ENCODE peak calls at places on chromosomes 1 and 21, in ten cellular contexts. R is upper lobe of right lung; S is fibroblast of lung; G is tibial nerve; V is upper lobe of left lung; B is adipocyte; X is right cardiac atrium; A is trophoblast cell; O is HAP-1; Q is CD8-positive, alpha-beta memory T cell. J is an unnamed sample. For H3K4me1, the result is how much of the 10 kb centered on the place peaks cover.

GRCh38 chr21:42614391-42614790 is 39.0 kb upstream of the PDE9A start:
- DNase-seq in R (peak), S (no peak), G (no peak), V (peak), B (no peak), X (no peak), A (no peak), O (no peak), Q (peak), J (no peak)

GRCh38 chr1:55997550-55997949 is 581.8 kb downstream of the PLPP3 start:
- DNase-seq in R (no peak), S (peak), G (no peak), V (no peak), B (peak), X (no peak), A (no peak), O (no peak), Q (no peak), J (no peak)

GRCh38 chr1:119631433-119632102 is 16.5 kb downstream of the ZNF697 start:
- DNase-seq in R (peak), S (peak), G (peak), V (peak), B (peak), X (peak), A (peak), O (peak), Q (no peak), J (peak)

GRCh38 chr1:39845569-39846566 is 37.4 kb downstream of the TRIT1 start:
- DNase-seq in R (peak), S (peak), G (peak), V (peak), B (peak), X (peak), A (peak), O (peak), Q (peak), J (peak)

GRCh38 chr1:208243522-208243850 is 698 bp downstream of the PLXNA2 start:
- DNase-seq in R (no peak), S (no peak), G (no peak), V (no peak), B (peak), X (no peak), A (peak), O (peak), Q (no peak), J (no peak)

GRCh38 chr1:235878082-235878781 is 11.5 kb upstream of the LYST start:
- DNase-seq in R (no peak), S (no peak), G (no peak), V (no peak), B (no peak), X (no peak), A (no peak), O (no peak), Q (no peak), J (no peak)

GRCh38 chr1:7783178-7783711 is 846 bp upstream of the PER3 start:
- DNase-seq in R (peak), S (peak), G (peak), V (peak), B (peak), X (peak), A (peak), O (peak), Q (no peak), J (peak)

GRCh38 chr1:5405263-5405662 is 587.0 kb downstream of the NPHP4 start:
- DNase-seq in R (no peak), S (no peak), G (no peak), V (no peak), B (no peak), X (no peak), A (no peak), O (no peak), Q (no peak), J (no peak)

GRCh38 chr1:36134805-36135339 is 9.8 kb upstream of the COL8A2 start:
- DNase-seq in R (no peak), S (peak), G (peak), V (peak), B (peak), X (peak), A (peak), O (peak), Q (no peak), J (peak)

GRCh38 chr1:36669297-36669696 is 186.6 kb upstream of the CSF3R start:
- DNase-seq in R (no peak), S (no peak), G (no peak), V (no peak), B (no peak), X (no peak), A (no peak), O (no peak), Q (no peak), J (no peak)

GRCh38 chr1:28887835-28888682 is 26.3 kb upstream of the EPB41 start:
- DNase-seq in R (peak), S (peak), G (no peak), V (peak), B (no peak), X (peak), A (no peak), O (peak), Q (no peak), J (peak)

GRCh38 chr1:59028052-59028451 is 244.2 kb upstream of the JUN start:
- DNase-seq in R (no peak), S (no peak), G (no peak), V (no peak), B (no peak), X (no peak), A (no peak), O (no peak), Q (no peak), J (no peak)

DNA sequence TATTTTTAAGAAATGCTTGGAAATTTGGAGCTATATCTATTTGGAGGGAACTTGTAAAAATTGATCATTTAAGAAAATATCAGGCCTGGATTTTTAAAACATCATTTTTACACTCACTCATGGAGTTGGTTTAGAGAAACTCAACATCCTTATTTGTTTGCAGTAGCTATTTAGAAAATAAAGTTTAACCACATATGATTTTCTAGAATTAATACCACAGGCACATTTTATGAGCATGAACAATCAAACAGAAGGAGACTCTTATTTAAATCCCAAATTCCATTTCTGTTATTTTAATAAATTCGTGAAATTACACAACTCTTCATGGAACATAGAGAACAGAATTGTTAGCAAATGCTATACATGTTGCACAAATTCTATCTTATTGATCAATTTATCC is 3.2 kb downstream of the CDKN2C start:
- DNase-seq in R (no peak), S (no peak), G (no peak), V (no peak), B (peak), X (no peak), A (no peak), O (no peak), Q (no peak), J (no peak)
- H3K4me3 ChIP-seq in R (peak), S (peak), G (no peak), V (no peak), B (peak), X (no peak), A (no peak), O (peak), Q (no peak), J (peak)

DNA sequence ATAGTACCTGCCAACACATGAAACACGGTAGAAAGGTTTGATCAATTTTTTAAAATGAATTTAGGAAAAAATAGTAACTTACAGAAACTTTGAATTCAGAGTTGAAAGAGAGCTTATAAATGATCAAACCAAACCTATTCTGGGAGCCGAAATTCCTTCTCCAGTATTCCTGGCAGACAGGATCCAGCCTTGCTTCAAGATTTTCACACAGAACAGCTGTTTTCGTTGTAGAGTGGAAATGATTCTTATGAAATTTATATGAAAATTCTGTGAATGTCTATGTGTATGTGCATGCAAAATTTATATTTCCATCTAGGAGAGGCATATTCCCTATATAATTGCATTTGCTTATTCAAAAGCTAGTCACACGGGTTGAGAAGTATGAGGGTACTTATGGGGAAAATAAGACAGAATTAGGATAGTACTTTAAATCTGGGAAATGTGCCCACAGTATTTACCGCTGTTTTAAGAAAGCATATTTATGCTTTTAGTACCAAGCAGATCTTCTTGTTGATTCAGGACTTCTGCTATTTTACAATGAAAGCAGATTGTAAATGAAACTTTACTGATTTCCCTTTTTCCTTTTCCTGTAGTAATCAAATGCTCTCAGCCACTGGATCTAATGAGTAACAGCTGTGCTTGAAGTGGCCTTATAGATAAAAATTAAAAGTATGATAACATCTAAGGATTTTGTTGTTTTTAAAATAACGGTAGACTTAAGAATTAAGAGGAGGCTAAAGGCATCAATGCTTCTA is 30.4 kb downstream of the PRRX1 start:
- DNase-seq in R (no peak), S (peak), G (no peak), V (no peak), B (peak), X (no peak), A (no peak), O (no peak), Q (no peak), J (no peak)
- H3K4me1 ChIP-seq in R (under half), S (under half), G (half or more), V (under half), B (half or more), X (under half), A (under half), O (under half), Q (under half), J (under half)

GRCh38 chr1:31671556-31672201 is 27.0 kb upstream of the PEF1 start:
- DNase-seq in R (no peak), S (peak), G (no peak), V (no peak), B (no peak), X (no peak), A (no peak), O (no peak), Q (no peak), J (no peak)

GRCh38 chr1:31669786-31670582 is 25.3 kb upstream of the PEF1 start:
- DNase-seq in R (peak), S (peak), G (peak), V (peak), B (peak), X (peak), A (no peak), O (peak), Q (no peak), J (peak)

GRCh38 chr1:31669433-31669785 is 24.7 kb upstream of the PEF1 start:
- DNase-seq in R (no peak), S (no peak), G (no peak), V (no peak), B (no peak), X (no peak), A (no peak), O (no peak), Q (no peak), J (peak)

GRCh38 chr1:31671147-31671546 is 26.5 kb upstream of the PEF1 start:
- DNase-seq in R (no peak), S (no peak), G (no peak), V (no peak), B (no peak), X (no peak), A (no peak), O (no peak), Q (no peak), J (no peak)

GRCh38 chr1:31670583-31670944 is 25.9 kb upstream of the PEF1 start:
- DNase-seq in R (no peak), S (peak), G (no peak), V (no peak), B (no peak), X (no peak), A (no peak), O (no peak), Q (no peak), J (no peak)
- H3K4me3 ChIP-seq in R (no peak), S (no peak), G (peak), V (peak), B (no peak), X (peak), A (no peak), O (no peak), Q (peak), J (no peak)

DNA sequence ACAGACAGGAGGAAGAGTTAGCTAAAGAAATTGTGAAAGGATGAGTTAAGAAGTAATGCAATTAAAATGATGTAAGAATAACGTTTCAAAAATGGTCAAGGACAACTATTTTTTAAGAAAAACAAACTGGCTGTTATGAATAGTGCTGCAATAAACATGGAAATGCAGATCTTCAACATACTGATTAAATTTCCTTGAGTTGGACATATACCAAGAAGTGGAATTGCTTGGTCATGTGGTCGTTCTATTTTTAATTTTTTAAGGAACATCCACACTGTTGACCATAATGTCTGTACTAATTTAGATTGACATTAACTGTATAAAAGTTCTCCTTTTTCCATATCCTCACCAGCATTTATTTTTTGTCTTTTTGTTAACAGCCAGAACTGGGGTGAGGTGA is 23.2 kb upstream of the PHTF1 start:
- DNase-seq in R (no peak), S (peak), G (no peak), V (no peak), B (peak), X (no peak), A (no peak), O (no peak), Q (no peak), J (no peak)
- H3K4me1 ChIP-seq in R (under half), S (under half), G (half or more), V (under half), B (under half), X (under half), A (under half), O (under half), Q (half or more), J (under half)

DNA sequence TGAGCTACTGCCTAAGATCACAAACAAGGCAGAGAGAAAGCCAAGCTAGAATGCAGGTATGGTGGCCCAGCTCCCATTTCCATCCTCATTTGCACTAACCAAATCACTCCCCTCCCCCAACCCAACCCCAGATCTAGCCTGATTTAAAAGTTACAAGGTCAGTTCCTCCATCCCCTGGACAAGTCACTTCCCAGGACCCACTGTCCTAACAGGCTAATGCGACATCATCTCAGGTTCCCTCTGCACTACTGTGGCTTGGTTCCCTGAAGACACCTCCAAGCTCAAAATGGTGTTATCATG is 2.4 kb downstream of the F11R start:
- DNase-seq in R (no peak), S (no peak), G (no peak), V (no peak), B (no peak), X (no peak), A (no peak), O (no peak), Q (no peak), J (no peak)
- H3K4me3 ChIP-seq in R (peak), S (no peak), G (no peak), V (peak), B (no peak), X (no peak), A (no peak), O (no peak), Q (no peak), J (no peak)

DNA sequence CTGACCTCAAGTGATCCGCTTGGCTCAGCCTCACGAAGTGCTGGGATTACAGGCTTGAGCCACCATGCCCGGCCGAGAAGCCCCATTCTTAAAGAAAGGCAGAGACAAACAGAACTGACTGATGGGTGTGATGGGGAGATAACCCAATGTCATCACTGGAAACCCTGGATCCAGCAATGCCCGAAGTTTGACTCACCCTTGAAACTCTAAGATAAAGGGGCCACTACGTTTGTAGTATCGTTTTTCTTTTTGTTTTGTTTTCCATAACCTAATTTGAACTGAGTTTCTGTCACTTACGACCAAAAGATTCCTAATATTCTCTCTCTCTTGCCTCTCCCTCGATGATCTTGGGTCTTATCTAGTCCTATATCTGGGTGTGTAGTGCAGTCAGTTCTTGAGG is 57.7 kb upstream of the ID3 start:
- DNase-seq in R (no peak), S (no peak), G (no peak), V (no peak), B (no peak), X (no peak), A (no peak), O (no peak), Q (no peak), J (no peak)
- H3K4me1 ChIP-seq in R (under half), S (under half), G (under half), V (under half), B (under half), X (under half), A (under half), O (under half), Q (half or more), J (under half)

J was measured in BE2C.